ENCODE peak calls at places on chromosomes 6 and 20, in four cellular contexts. One of them, this sample, is unnamed.

GRCh38 chr6:85483041-85483700 is 33.3 kb downstream of the NT5E start:
- DNase-seq in fibroblast of lung: peak
- DNase-seq in AG09319: peak
- DNase-seq in ascending aorta: peak
- DNase-seq in this sample: peak

GRCh38 chr6:93571341-93571740 is 152.0 kb upstream of the EPHA7 start:
- DNase-seq in AG09319: no peak
- DNase-seq in fibroblast of lung: peak
- DNase-seq in ascending aorta: no peak
- DNase-seq in this sample: no peak

GRCh38 chr6:35960192-35960591 is 39.3 kb upstream of the SRPK1 start:
- DNase-seq in AG09319: no peak
- DNase-seq in fibroblast of lung: peak
- DNase-seq in ascending aorta: no peak
- DNase-seq in this sample: no peak

GRCh38 chr20:10578607-10579006 is 95.2 kb downstream of the JAG1 start:
- DNase-seq in AG09319: no peak
- DNase-seq in fibroblast of lung: peak
- DNase-seq in ascending aorta: no peak
- DNase-seq in this sample: no peak

GRCh38 chr6:44661221-44661609 is 273.7 kb downstream of the CDC5L start:
- DNase-seq in fibroblast of lung: no peak
- DNase-seq in ascending aorta: no peak
- DNase-seq in AG09319: peak
- DNase-seq in this sample: no peak

GRCh38 chr6:20946037-20946436 is 411.8 kb downstream of the CDKAL1 start:
- DNase-seq in AG09319: no peak
- DNase-seq in ascending aorta: no peak
- DNase-seq in fibroblast of lung: peak
- DNase-seq in this sample: no peak

GRCh38 chr6:1821188-1822183 is 211.8 kb downstream of the FOXC1 start:
- DNase-seq in AG09319: peak
- DNase-seq in fibroblast of lung: peak
- DNase-seq in ascending aorta: no peak
- DNase-seq in this sample: peak

GRCh38 chr6:18004256-18004985 is 17.0 kb upstream of the KIF13A start:
- DNase-seq in AG09319: no peak
- DNase-seq in fibroblast of lung: no peak
- DNase-seq in ascending aorta: no peak
- DNase-seq in this sample: no peak

GRCh38 chr6:56913276-56914138 is 41.4 kb upstream of the BEND6 start:
- DNase-seq in AG09319: peak
- DNase-seq in ascending aorta: no peak
- DNase-seq in fibroblast of lung: peak
- DNase-seq in this sample: no peak

GRCh38 chr20:46963758-46964181 is 69.1 kb downstream of the EYA2 start:
- DNase-seq in fibroblast of lung: no peak
- DNase-seq in AG09319: no peak
- DNase-seq in ascending aorta: no peak
- DNase-seq in this sample: no peak

GRCh38 chr20:6766433-6766832 is 1.1 kb upstream of the BMP2 start:
- DNase-seq in fibroblast of lung: no peak
- DNase-seq in ascending aorta: no peak
- DNase-seq in AG09319: no peak
- DNase-seq in this sample: no peak

GRCh38 chr6:36109092-36109491 is 21.2 kb upstream of the MAPK13 start:
- DNase-seq in ascending aorta: no peak
- DNase-seq in AG09319: no peak
- DNase-seq in fibroblast of lung: no peak
- DNase-seq in this sample: no peak

GRCh38 chr6:101626264-101626663 is 232.8 kb downstream of the GRIK2 start:
- DNase-seq in ascending aorta: no peak
- DNase-seq in AG09319: no peak
- DNase-seq in fibroblast of lung: no peak
- DNase-seq in this sample: no peak

GRCh38 chr6:135871878-135872277 is 20.4 kb downstream of the PDE7B start:
- DNase-seq in fibroblast of lung: peak
- DNase-seq in ascending aorta: no peak
- DNase-seq in AG09319: no peak
- DNase-seq in this sample: no peak

GRCh38 chr6:73461537-73462350 is at the start of gene MTO1:
- DNase-seq in AG09319: peak
- DNase-seq in fibroblast of lung: peak
- DNase-seq in ascending aorta: peak
- DNase-seq in this sample: peak

GRCh38 chr6:170177383-170178265 is 113.3 kb downstream of the DLL1 start:
- DNase-seq in AG09319: no peak
- DNase-seq in ascending aorta: no peak
- DNase-seq in fibroblast of lung: no peak
- DNase-seq in this sample: no peak

GRCh38 chr6:85574932-85575598 is 18.6 kb downstream of the SNX14 start:
- DNase-seq in AG09319: peak
- DNase-seq in fibroblast of lung: peak
- DNase-seq in ascending aorta: no peak
- DNase-seq in this sample: no peak

GRCh38 chr6:12343440-12344162 is 53.4 kb downstream of the EDN1 start:
- DNase-seq in fibroblast of lung: no peak
- DNase-seq in AG09319: no peak
- DNase-seq in ascending aorta: no peak
- DNase-seq in this sample: no peak

GRCh38 chr20:37838769-37839431 is 64.0 kb upstream of the VSTM2L start:
- DNase-seq in AG09319: no peak
- DNase-seq in fibroblast of lung: no peak
- DNase-seq in ascending aorta: no peak
- DNase-seq in this sample: no peak

GRCh38 chr6:3813150-3813780 is 35.9 kb upstream of the FAM50B start:
- DNase-seq in ascending aorta: peak
- DNase-seq in AG09319: no peak
- DNase-seq in fibroblast of lung: no peak
- DNase-seq in this sample: peak

GRCh38 chr6:1485678-1486077 is 96.3 kb downstream of the FOXF2 start:
- DNase-seq in AG09319: peak
- DNase-seq in ascending aorta: no peak
- DNase-seq in fibroblast of lung: peak
- DNase-seq in this sample: no peak

GRCh38 chr6:52362443-52363221 is 681 bp downstream of the PAQR8 start:
- DNase-seq in AG09319: no peak
- DNase-seq in ascending aorta: no peak
- DNase-seq in fibroblast of lung: no peak
- DNase-seq in this sample: peak

GRCh38 chr20:58547527-58548475 is 32.6 kb upstream of the APCDD1L start:
- DNase-seq in fibroblast of lung: no peak
- DNase-seq in ascending aorta: no peak
- DNase-seq in AG09319: no peak
- DNase-seq in this sample: no peak

GRCh38 chr6:169970306-169970988 is 219.0 kb downstream of the ERMARD start:
- DNase-seq in ascending aorta: no peak
- DNase-seq in fibroblast of lung: no peak
- DNase-seq in AG09319: no peak
- DNase-seq in this sample: no peak

GRCh38 chr6:46491789-46492547 is 719 bp upstream of the RCAN2 start:
- DNase-seq in ascending aorta: no peak
- DNase-seq in AG09319: no peak
- DNase-seq in fibroblast of lung: peak
- DNase-seq in this sample: peak

GRCh38 chr20:34567885-34568865 is 9.7 kb downstream of the MAP1LC3A start:
- DNase-seq in fibroblast of lung: no peak
- DNase-seq in ascending aorta: no peak
- DNase-seq in AG09319: no peak
- DNase-seq in this sample: no peak

GRCh38 chr20:48681882-48682426 is 145.8 kb downstream of the PREX1 start:
- DNase-seq in fibroblast of lung: no peak
- DNase-seq in AG09319: no peak
- DNase-seq in ascending aorta: no peak
- DNase-seq in this sample: no peak

GRCh38 chr20:48738399-48739304 is 89.1 kb downstream of the PREX1 start:
- DNase-seq in ascending aorta: no peak
- DNase-seq in fibroblast of lung: no peak
- DNase-seq in AG09319: no peak
- DNase-seq in this sample: no peak

GRCh38 chr6:37525460-37526357 is 26.0 kb upstream of the CCDC167 start:
- DNase-seq in AG09319: no peak
- DNase-seq in ascending aorta: no peak
- DNase-seq in fibroblast of lung: peak
- DNase-seq in this sample: peak

GRCh38 chr6:5422321-5422915 is 161.1 kb downstream of the FARS2 start:
- DNase-seq in fibroblast of lung: peak
- DNase-seq in ascending aorta: no peak
- DNase-seq in AG09319: peak
- DNase-seq in this sample: peak

GRCh38 chr20:62339647-62340062 is 27.5 kb downstream of the LAMA5 start:
- DNase-seq in ascending aorta: no peak
- DNase-seq in fibroblast of lung: no peak
- DNase-seq in AG09319: no peak
- DNase-seq in this sample: no peak

GRCh38 chr20:38460040-38460623 is 12.5 kb upstream of the RALGAPB start:
- DNase-seq in AG09319: no peak
- DNase-seq in ascending aorta: no peak
- DNase-seq in fibroblast of lung: peak
- DNase-seq in this sample: no peak

GRCh38 chr6:90819483-90819882 is 232.6 kb upstream of the MAP3K7 start:
- DNase-seq in ascending aorta: no peak
- DNase-seq in AG09319: no peak
- DNase-seq in fibroblast of lung: no peak
- DNase-seq in this sample: no peak

GRCh38 chr6:75563032-75563431 is 38.6 kb upstream of the SENP6 start:
- DNase-seq in ascending aorta: no peak
- DNase-seq in AG09319: no peak
- DNase-seq in fibroblast of lung: peak
- DNase-seq in this sample: peak

GRCh38 chr6:93962566-93962965 is 543.2 kb upstream of the EPHA7 start:
- DNase-seq in AG09319: no peak
- DNase-seq in fibroblast of lung: no peak
- DNase-seq in ascending aorta: no peak
- DNase-seq in this sample: no peak

GRCh38 chr6:1461207-1461606 is 71.8 kb downstream of the FOXF2 start:
- DNase-seq in fibroblast of lung: peak
- DNase-seq in ascending aorta: no peak
- DNase-seq in AG09319: peak
- DNase-seq in this sample: no peak

GRCh38 chr6:119428647-119429046 is 79.1 kb upstream of the MAN1A1 start:
- DNase-seq in ascending aorta: no peak
- DNase-seq in AG09319: no peak
- DNase-seq in fibroblast of lung: no peak
- DNase-seq in this sample: no peak

GRCh38 chr6:134394905-134395304 is 77.0 kb upstream of the SGK1 start:
- DNase-seq in AG09319: no peak
- DNase-seq in ascending aorta: no peak
- DNase-seq in fibroblast of lung: no peak
- DNase-seq in this sample: no peak
- TF ChIP-seq CTCF in AG09319: no peak
- TF ChIP-seq CTCF in ascending aorta: no peak
- TF ChIP-seq CTCF in fibroblast of lung: no peak
- TF ChIP-seq CTCF in this sample: no peak

GRCh38 chr6:63467247-63467954 is 104.9 kb upstream of the LOC128125822 start:
- DNase-seq in AG09319: no peak
- DNase-seq in fibroblast of lung: no peak
- DNase-seq in ascending aorta: no peak
- DNase-seq in this sample: no peak
- TF ChIP-seq CTCF in AG09319: no peak
- TF ChIP-seq CTCF in fibroblast of lung: no peak
- TF ChIP-seq CTCF in ascending aorta: no peak
- TF ChIP-seq CTCF in this sample: no peak

GRCh38 chr20:8039048-8039447 is 19.5 kb upstream of the TMX4 start:
- DNase-seq in ascending aorta: no peak
- DNase-seq in AG09319: no peak
- DNase-seq in fibroblast of lung: no peak
- DNase-seq in this sample: no peak
- TF ChIP-seq CTCF in ascending aorta: no peak
- TF ChIP-seq CTCF in AG09319: no peak
- TF ChIP-seq CTCF in fibroblast of lung: no peak
- TF ChIP-seq CTCF in this sample: no peak

GRCh38 chr20:32017711-32018251 is 7.5 kb downstream of the CCM2L start:
- DNase-seq in AG09319: no peak
- DNase-seq in ascending aorta: no peak
- DNase-seq in fibroblast of lung: no peak
- DNase-seq in this sample: peak
- TF ChIP-seq CTCF in AG09319: no peak
- TF ChIP-seq CTCF in ascending aorta: no peak
- TF ChIP-seq CTCF in fibroblast of lung: no peak
- TF ChIP-seq CTCF in this sample: no peak

DNA sequence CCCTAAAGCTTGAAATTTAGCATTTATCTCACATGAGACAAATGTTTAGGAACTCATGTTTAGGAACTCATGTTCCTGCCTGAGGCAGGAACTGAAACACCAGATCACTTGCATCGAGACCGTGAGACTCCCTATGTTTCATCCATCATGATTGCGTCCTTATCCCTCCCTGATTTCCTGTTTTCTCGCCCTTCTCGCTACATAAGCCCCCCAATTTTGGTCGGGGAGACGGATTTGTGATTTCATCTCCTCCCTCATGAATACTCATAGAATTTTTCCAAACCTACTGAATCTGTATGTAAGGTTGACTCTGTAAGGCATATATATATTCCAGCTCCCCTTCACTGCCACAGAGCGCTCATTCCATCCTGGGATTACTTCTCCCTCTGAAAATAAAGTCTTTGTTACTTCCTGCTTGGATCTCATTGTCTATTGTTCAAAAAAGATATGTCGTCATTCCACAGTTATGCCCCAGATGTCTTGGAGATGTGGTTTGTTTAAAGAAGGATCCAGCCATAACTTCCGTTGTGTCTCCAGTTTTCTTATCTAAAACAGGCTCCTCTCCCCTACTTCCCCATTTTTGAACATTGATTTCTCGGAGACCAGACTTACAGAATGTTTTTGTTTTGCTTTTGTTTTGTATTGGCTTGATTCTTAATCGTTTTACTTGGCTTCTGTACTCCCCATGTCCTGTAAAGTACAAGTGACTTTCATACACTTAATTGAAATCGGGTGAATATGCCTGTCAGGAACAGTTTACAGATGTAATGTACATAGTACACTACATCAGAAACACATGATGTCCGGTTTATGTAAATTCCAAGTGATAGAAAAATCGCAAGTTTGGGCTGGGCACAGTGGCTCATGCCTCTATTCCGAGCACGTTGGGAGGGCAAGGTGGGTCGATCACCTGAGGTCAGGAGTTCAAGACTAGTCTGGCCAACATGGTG is 118.7 kb downstream of the HFE start:
- DNase-seq in fibroblast of lung: peak
- DNase-seq in AG09319: no peak
- DNase-seq in ascending aorta: no peak
- DNase-seq in this sample: no peak
- TF ChIP-seq CTCF in fibroblast of lung: no peak
- TF ChIP-seq CTCF in AG09319: no peak
- TF ChIP-seq CTCF in ascending aorta: no peak
- TF ChIP-seq CTCF in this sample: no peak

This sample was measured in nephron progenitor cell.